ENCODE peak calls at places on chromosomes 6 and 20, in four cellular contexts. One of them, this sample, is unnamed.

GRCh38 chr20:11766961-11767360 is 150.7 kb upstream of the BTBD3 start:
- DNase-seq in upper lobe of left lung: no peak
- DNase-seq in ovary: no peak
- DNase-seq in tibial nerve: no peak
- DNase-seq in this sample: no peak

GRCh38 chr20:10916312-10916711 is 242.5 kb upstream of the JAG1 start:
- DNase-seq in upper lobe of left lung: no peak
- DNase-seq in ovary: no peak
- DNase-seq in tibial nerve: no peak
- DNase-seq in this sample: no peak

GRCh38 chr6:158660331-158660730 is 10.5 kb downstream of the SYTL3 start:
- DNase-seq in upper lobe of left lung: no peak
- DNase-seq in ovary: no peak
- DNase-seq in tibial nerve: no peak
- DNase-seq in this sample: peak; percentile 8

GRCh38 chr20:3072530-3073250 is 1.3 kb downstream of the OXT start:
- DNase-seq in upper lobe of left lung: peak; percentile 63
- DNase-seq in ovary: no peak
- DNase-seq in tibial nerve: no peak
- DNase-seq in this sample: no peak

GRCh38 chr6:43334466-43335095 is 26.0 kb upstream of the CRIP3 start:
- DNase-seq in upper lobe of left lung: no peak
- DNase-seq in ovary: no peak
- DNase-seq in tibial nerve: no peak
- DNase-seq in this sample: no peak

GRCh38 chr20:11553603-11554002 is 364.1 kb upstream of the BTBD3 start:
- DNase-seq in upper lobe of left lung: no peak
- DNase-seq in ovary: no peak
- DNase-seq in tibial nerve: no peak
- DNase-seq in this sample: no peak

GRCh38 chr6:36364669-36365479 is 22.6 kb downstream of the ETV7 start:
- DNase-seq in upper lobe of left lung: no peak
- DNase-seq in ovary: no peak
- DNase-seq in tibial nerve: no peak
- DNase-seq in this sample: no peak

GRCh38 chr6:127436578-127437110 is 22.5 kb downstream of the KIAA0408 start:
- DNase-seq in upper lobe of left lung: no peak
- DNase-seq in ovary: no peak
- DNase-seq in tibial nerve: no peak
- DNase-seq in this sample: no peak

GRCh38 chr6:44201200-44201599 is 15.5 kb upstream of the MYMX start:
- DNase-seq in upper lobe of left lung: no peak
- DNase-seq in ovary: no peak
- DNase-seq in tibial nerve: no peak
- DNase-seq in this sample: no peak

GRCh38 chr6:162377735-162378134 is 349.8 kb downstream of the PRKN start:
- DNase-seq in upper lobe of left lung: no peak
- DNase-seq in ovary: no peak
- DNase-seq in tibial nerve: no peak
- DNase-seq in this sample: no peak

GRCh38 chr6:15389079-15389758 is 143.3 kb downstream of the JARID2 start:
- DNase-seq in upper lobe of left lung: peak; percentile 15
- DNase-seq in ovary: no peak
- DNase-seq in tibial nerve: no peak
- DNase-seq in this sample: peak; percentile 72

DNA sequence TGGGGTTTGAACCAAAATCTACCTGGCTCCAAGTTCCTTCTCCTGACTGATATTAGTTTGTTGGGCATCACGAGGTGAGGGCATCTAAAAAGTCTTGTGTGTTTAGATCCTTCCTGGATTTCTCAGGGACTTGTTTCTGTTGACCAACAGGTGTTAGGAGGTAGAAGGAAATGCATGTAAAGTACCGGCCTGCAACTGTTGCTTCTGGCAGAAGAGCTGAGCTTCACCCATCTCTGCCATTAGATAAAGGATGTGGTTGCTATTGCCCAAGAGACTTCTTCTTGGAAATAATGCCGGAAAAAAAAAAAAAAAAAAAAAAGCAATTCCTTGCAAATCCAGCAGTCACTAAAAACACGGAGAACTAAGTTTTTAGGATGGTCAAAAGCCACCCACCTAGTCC is 303.1 kb downstream of the CDH26 start:
- DNase-seq in upper lobe of left lung: no peak
- DNase-seq in ovary: no peak
- DNase-seq in tibial nerve: no peak
- DNase-seq in this sample: no peak
- H3K27me3 ChIP-seq in upper lobe of left lung: no peaks in the 10 kb centered on the region
- H3K27me3 ChIP-seq in ovary: no peaks in the 10 kb centered on the region
- H3K27me3 ChIP-seq in tibial nerve: no peaks in the 10 kb centered on the region
- H3K27me3 ChIP-seq in this sample: no peaks in the 10 kb centered on the region

GRCh38 chr6:42226251-42227143 is 8.8 kb upstream of the MRPS10 start:
- DNase-seq in upper lobe of left lung: no peak
- DNase-seq in ovary: no peak
- DNase-seq in tibial nerve: no peak
- DNase-seq in this sample: no peak
- TF ChIP-seq EP300 in upper lobe of left lung: no peak
- TF ChIP-seq EP300 in ovary: no peak
- TF ChIP-seq EP300 in tibial nerve: no peak
- TF ChIP-seq EP300 in this sample: no peak

GRCh38 chr6:2353412-2354137 is 108.2 kb upstream of the GMDS start:
- DNase-seq in upper lobe of left lung: no peak
- DNase-seq in ovary: peak; percentile 66
- DNase-seq in tibial nerve: peak; percentile 61
- DNase-seq in this sample: peak; percentile 71

GRCh38 chr6:2351807-2352431 is 106.5 kb upstream of the GMDS start:
- DNase-seq in upper lobe of left lung: no peak
- DNase-seq in ovary: no peak
- DNase-seq in tibial nerve: no peak
- DNase-seq in this sample: no peak

GRCh38 chr6:2351090-2351489 is 105.7 kb upstream of the GMDS start:
- DNase-seq in upper lobe of left lung: no peak
- DNase-seq in ovary: no peak
- DNase-seq in tibial nerve: no peak
- DNase-seq in this sample: no peak

GRCh38 chr6:2355155-2355554 is 109.8 kb upstream of the GMDS start:
- DNase-seq in upper lobe of left lung: no peak
- DNase-seq in ovary: no peak
- DNase-seq in tibial nerve: no peak
- DNase-seq in this sample: no peak

GRCh38 chr6:2354138-2354491 is 108.7 kb upstream of the GMDS start:
- DNase-seq in upper lobe of left lung: no peak
- DNase-seq in ovary: no peak
- DNase-seq in tibial nerve: no peak
- DNase-seq in this sample: no peak
- TF ChIP-seq CTCF in upper lobe of left lung: no peak
- TF ChIP-seq CTCF in ovary: peak; percentile 8
- TF ChIP-seq CTCF in tibial nerve: no peak
- TF ChIP-seq CTCF in this sample: no peak

DNA sequence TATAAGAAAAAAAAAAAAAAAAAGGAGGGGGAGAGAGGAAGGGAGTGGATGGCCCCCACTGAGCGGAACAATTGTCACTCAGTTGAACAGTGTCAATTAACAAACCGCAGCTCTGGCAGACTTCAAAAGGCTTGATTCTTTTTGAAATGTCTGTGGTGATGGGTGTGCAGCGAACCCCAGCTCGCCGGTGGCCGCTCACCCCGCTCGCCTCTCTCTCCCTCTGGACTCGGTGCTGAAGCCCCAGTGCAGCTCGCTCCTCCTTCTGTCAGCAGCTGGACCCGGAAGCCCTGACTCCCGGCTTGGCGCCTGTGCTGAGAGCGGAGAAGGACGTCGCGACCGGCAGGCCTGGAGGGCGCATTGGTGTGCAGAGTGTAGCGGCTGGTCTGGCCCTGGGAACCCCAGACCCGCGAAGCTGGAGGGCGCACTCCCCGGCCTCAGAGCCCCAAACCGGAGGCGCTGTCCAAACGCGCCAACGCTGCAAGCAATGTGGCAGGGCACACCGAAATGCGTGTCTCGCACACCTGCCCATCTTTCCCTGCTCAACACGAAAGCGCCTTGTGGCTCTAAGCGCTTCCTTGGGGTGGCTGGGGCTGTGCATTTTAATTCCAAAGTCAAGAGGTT is 3.4 kb downstream of the LINC00237 start:
- DNase-seq in upper lobe of left lung: peak; percentile 87
- DNase-seq in ovary: no peak
- DNase-seq in tibial nerve: no peak
- DNase-seq in this sample: peak; percentile 69
- H3K27me3 ChIP-seq in upper lobe of left lung: peaks cover 4% of the 10 kb centered on the region
- H3K27me3 ChIP-seq in ovary: peaks cover 4% of the 10 kb centered on the region
- H3K27me3 ChIP-seq in tibial nerve: peaks cover 100% of the 10 kb centered on the region
- H3K27me3 ChIP-seq in this sample: peaks cover 86% of the 10 kb centered on the region

DNA sequence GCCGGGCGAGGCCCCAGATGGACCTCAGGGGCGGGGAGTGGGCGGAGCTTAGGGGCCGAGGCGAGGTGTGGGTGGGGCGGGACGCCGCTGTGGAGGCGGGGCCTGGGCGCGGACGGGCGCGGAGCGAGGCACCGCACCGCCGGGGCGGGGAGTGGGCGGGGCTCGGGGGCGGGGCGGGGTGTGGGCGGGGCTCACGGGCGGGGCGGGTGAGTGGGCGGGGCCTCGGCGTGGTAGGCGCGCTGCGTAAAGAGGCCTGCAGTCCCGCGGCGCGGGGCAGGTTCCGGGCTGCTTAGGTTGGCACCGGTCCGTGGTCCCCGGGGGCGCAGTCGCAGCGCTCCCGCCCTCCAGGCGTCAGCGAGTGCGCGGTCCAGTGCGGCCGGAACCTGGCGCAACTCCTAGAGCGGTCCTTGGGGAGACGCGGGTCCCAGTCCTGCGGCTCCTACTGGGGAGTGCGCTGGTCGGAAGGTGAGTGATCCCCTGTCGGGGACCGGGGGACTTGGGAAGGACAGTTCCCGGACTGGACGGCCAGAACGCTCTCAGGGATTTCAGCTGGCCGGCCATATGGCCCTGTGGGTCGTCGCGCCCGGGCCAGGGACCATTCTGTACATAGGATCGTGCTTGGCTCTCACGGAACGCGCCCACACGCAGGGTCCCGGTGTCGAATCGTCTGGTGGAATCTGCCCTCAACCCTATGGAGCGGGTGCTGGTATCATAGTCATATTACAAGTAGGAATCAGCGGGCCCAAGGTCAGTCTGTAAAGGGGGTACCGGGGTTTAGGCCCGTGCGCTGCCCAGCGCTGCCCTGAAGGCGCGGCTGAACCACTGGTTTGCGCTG is at the start of gene NQO2:
- DNase-seq in upper lobe of left lung: peak; percentile 99
- DNase-seq in ovary: peak; percentile 97
- DNase-seq in tibial nerve: peak; percentile 90
- DNase-seq in this sample: peak; percentile 96
- TF ChIP-seq EP300 in upper lobe of left lung: no peak
- TF ChIP-seq EP300 in ovary: no peak
- TF ChIP-seq EP300 in tibial nerve: peak; percentile 92
- TF ChIP-seq EP300 in this sample: no peak